ENCODE peak calls at places on chromosomes 1 and 21, in five cellular contexts. W is uterus; X is lower lobe of right lung; S is CD8-positive, alpha-beta T cell; N is tibial artery. Z is an unnamed sample.

GRCh38 chr1:25502957-25503356 is 40.4 kb upstream of the LDLRAP1 start:
- DNase-seq in W (no peak), X (no peak), S (no peak), N (no peak), Z (no peak)

GRCh38 chr1:43835141-43836021 is 98.2 kb upstream of the ARTN start:
- DNase-seq in W (peak), X (no peak), S (no peak), N (no peak), Z (peak)

GRCh38 chr1:156999596-157000320 is 45.8 kb downstream of the ARHGEF11 start:
- DNase-seq in W (no peak), X (no peak), S (no peak), N (no peak), Z (no peak)

GRCh38 chr21:33259428-33259827 is 6.7 kb upstream of the IL10RB start:
- DNase-seq in W (no peak), X (no peak), S (no peak), N (no peak), Z (no peak)

GRCh38 chr21:39209334-39209688 is 26.1 kb upstream of the PSMG1 start:
- DNase-seq in W (no peak), X (no peak), S (no peak), N (no peak), Z (no peak)

GRCh38 chr21:35470522-35470921 is 421.4 kb upstream of the RUNX1 start:
- DNase-seq in W (no peak), X (no peak), S (no peak), N (no peak), Z (no peak)

GRCh38 chr1:89735449-89735848 is 85.4 kb upstream of the LRRC8D start:
- DNase-seq in W (no peak), X (no peak), S (no peak), N (no peak), Z (no peak)

GRCh38 chr21:33852495-33852894 is 63.1 kb downstream of the ATP5PO start:
- DNase-seq in W (no peak), X (no peak), S (no peak), N (no peak), Z (no peak)

GRCh38 chr21:41075668-41076463 is 92.1 kb upstream of the BACE2 start:
- DNase-seq in W (no peak), X (no peak), S (no peak), N (no peak), Z (no peak)

GRCh38 chr1:53449026-53449425 is 10.2 kb upstream of the DMRTB1 start:
- DNase-seq in W (no peak), X (no peak), S (no peak), N (no peak), Z (no peak)

DNA sequence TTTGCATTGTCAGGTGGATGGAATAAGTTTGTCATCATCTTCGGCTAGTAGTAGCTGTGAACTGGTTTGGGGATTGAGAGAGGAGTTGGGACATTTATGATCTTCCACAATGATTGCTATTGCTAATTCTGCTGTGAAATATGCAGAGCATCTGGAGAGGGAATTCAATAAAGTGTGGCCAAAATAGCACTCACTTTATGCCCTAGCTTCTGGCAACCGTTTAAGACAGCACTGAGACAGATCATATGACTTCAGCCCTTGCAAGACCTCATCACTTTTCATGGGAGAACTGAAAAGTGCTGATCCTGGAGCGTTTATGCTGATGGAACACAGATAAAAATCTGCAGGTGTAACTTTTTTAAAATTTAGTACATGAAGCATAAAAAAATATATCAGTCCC is 360.8 kb downstream of the GPATCH2 start:
- DNase-seq in W (no peak), X (no peak), S (no peak), N (no peak), Z (no peak)
- TF ChIP-seq CTCF in W (no peak), X (no peak), S (no peak), N (no peak), Z (no peak)

GRCh38 chr21:31683029-31683428 is 23.5 kb downstream of the SOD1 start:
- DNase-seq in W (no peak), X (no peak), S (no peak), N (no peak), Z (no peak)
- TF ChIP-seq CTCF in W (no peak), X (no peak), S (no peak), N (no peak), Z (no peak)

GRCh38 chr21:22965455-22966125 is 1967.4 kb downstream of the NCAM2 start:
- DNase-seq in W (no peak), X (no peak), S (no peak), N (no peak), Z (no peak)
- TF ChIP-seq CTCF in W (no peak), X (no peak), S (no peak), N (no peak), Z (no peak)

GRCh38 chr1:1678581-1679380 is 13.8 kb downstream of the SLC35E2B start:
- DNase-seq in W (no peak), X (peak), S (peak), N (no peak), Z (peak)
- TF ChIP-seq CTCF in W (no peak), X (no peak), S (peak), N (no peak), Z (peak)

GRCh38 chr1:227766015-227766634 is 30.9 kb downstream of the SNAP47 start:
- DNase-seq in W (no peak), X (peak), S (peak), N (no peak), Z (no peak)
- TF ChIP-seq CTCF in W (no peak), X (no peak), S (no peak), N (no peak), Z (no peak)

GRCh38 chr1:84223751-84224432 is 77.6 kb upstream of the SAMD13 start:
- DNase-seq in W (no peak), X (no peak), S (no peak), N (no peak), Z (no peak)
- TF ChIP-seq CTCF in W (no peak), X (no peak), S (no peak), N (no peak), Z (no peak)

GRCh38 chr1:210819266-210819665 is 314.7 kb downstream of the KCNH1 start:
- DNase-seq in W (no peak), X (no peak), S (no peak), N (no peak), Z (no peak)

GRCh38 chr1:210815641-210816040 is 318.3 kb downstream of the KCNH1 start:
- DNase-seq in W (no peak), X (no peak), S (no peak), N (no peak), Z (no peak)

GRCh38 chr1:210821615-210822014 is 312.3 kb downstream of the KCNH1 start:
- DNase-seq in W (no peak), X (no peak), S (no peak), N (no peak), Z (no peak)

GRCh38 chr1:210816136-210816535 is 317.8 kb downstream of the KCNH1 start:
- DNase-seq in W (no peak), X (no peak), S (no peak), N (no peak), Z (no peak)

GRCh38 chr1:210817385-210818275 is 316.3 kb downstream of the KCNH1 start:
- DNase-seq in W (no peak), X (no peak), S (no peak), N (no peak), Z (no peak)
- TF ChIP-seq CTCF in W (no peak), X (no peak), S (no peak), N (no peak), Z (no peak)

GRCh38 chr1:214658175-214658574 is 55.2 kb downstream of the CENPF start:
- DNase-seq in W (no peak), X (no peak), S (no peak), N (no peak), Z (no peak)

GRCh38 chr1:214657299-214657698 is 54.3 kb downstream of the CENPF start:
- DNase-seq in W (no peak), X (no peak), S (no peak), N (no peak), Z (no peak)

GRCh38 chr1:214660190-214660589 is 57.2 kb downstream of the CENPF start:
- DNase-seq in W (no peak), X (no peak), S (no peak), N (no peak), Z (no peak)

GRCh38 chr1:214660900-214661299 is 57.9 kb downstream of the CENPF start:
- DNase-seq in W (peak), X (no peak), S (no peak), N (no peak), Z (peak)

GRCh38 chr1:214658785-214659184 is 55.8 kb downstream of the CENPF start:
- DNase-seq in W (no peak), X (no peak), S (no peak), N (no peak), Z (no peak)
- TF ChIP-seq CTCF in W (no peak), X (no peak), S (no peak), N (no peak), Z (no peak)

GRCh38 chr1:115179397-115179835 is 90.1 kb upstream of the TSPAN2 start:
- DNase-seq in W (no peak), X (no peak), S (no peak), N (no peak), Z (no peak)
- TF ChIP-seq CTCF in W (no peak), X (no peak), S (no peak), N (no peak), Z (no peak)

Z was measured in glutamatergic neuron.